ENCODE peak calls at places on chromosome 6, in ten cellular contexts. U, K, P, S, I, X, W, Q, D and B are unnamed samples.

GRCh38 chr6:125749864-125750691 is 646 bp downstream of the HEY2 start:
- DNase-seq in U (no peak), K (no peak), P (no peak), S (no peak), I (no peak), X (no peak), W (no peak), Q (no peak), D (no peak), B (peak; percentile 25)

GRCh38 chr6:71056656-71057055 is 99.8 kb upstream of the B3GAT2 start:
- DNase-seq in U (no peak), K (no peak), P (no peak), S (no peak), I (no peak), X (no peak), W (no peak), Q (no peak), D (no peak), B (no peak)

GRCh38 chr6:3325210-3325609 is 66.5 kb downstream of the PSMG4 start:
- DNase-seq in U (no peak), K (peak; percentile 72), P (no peak), S (no peak), I (no peak), X (no peak), W (peak; percentile 62), Q (no peak), D (no peak), B (no peak)

GRCh38 chr6:112786801-112787200 is 439.7 kb downstream of the RFPL4B start:
- DNase-seq in U (no peak), K (no peak), P (no peak), S (no peak), I (no peak), X (no peak), W (no peak), Q (no peak), D (no peak), B (no peak)

GRCh38 chr6:31578461-31579118 is 3.2 kb downstream of the TNF start:
- DNase-seq in U (no peak), K (no peak), P (no peak), S (no peak), I (no peak), X (peak; percentile 83), W (no peak), Q (peak; percentile 32), D (no peak), B (no peak)

GRCh38 chr6:68724054-68724453 is 89.0 kb downstream of the ADGRB3 start:
- DNase-seq in U (no peak), K (no peak), P (no peak), S (no peak), I (no peak), X (no peak), W (no peak), Q (no peak), D (no peak), B (no peak)

GRCh38 chr6:54805077-54805476 is 41.5 kb upstream of the FAM83B start:
- DNase-seq in U (no peak), K (no peak), P (no peak), S (no peak), I (no peak), X (no peak), W (peak; percentile 51), Q (no peak), D (no peak), B (no peak)

GRCh38 chr6:144197919-144198318 is 47.6 kb downstream of the STX11 start:
- DNase-seq in U (no peak), K (no peak), P (no peak), S (no peak), I (no peak), X (no peak), W (no peak), Q (no peak), D (no peak), B (no peak)

GRCh38 chr6:35089935-35090505 is 51.1 kb downstream of the TCP11 start:
- DNase-seq in U (no peak), K (peak; percentile 50), P (peak; percentile 60), S (peak; percentile 32), I (no peak), X (peak; percentile 25), W (peak; percentile 83), Q (no peak), D (no peak), B (no peak)

GRCh38 chr6:136149311-136149710 is 100.8 kb downstream of the MTFR2 start:
- DNase-seq in U (no peak), K (peak; percentile 43), P (no peak), S (no peak), I (no peak), X (no peak), W (no peak), Q (no peak), D (no peak), B (no peak)

GRCh38 chr6:23990158-23990557 is 135.9 kb upstream of the NRSN1 start:
- DNase-seq in U (no peak), K (no peak), P (no peak), S (no peak), I (no peak), X (no peak), W (no peak), Q (no peak), D (no peak), B (no peak)

GRCh38 chr6:31305674-31306219 is 33.9 kb upstream of the HLA-C start:
- DNase-seq in U (no peak), K (no peak), P (no peak), S (no peak), I (no peak), X (no peak), W (no peak), Q (no peak), D (no peak), B (no peak)

DNA sequence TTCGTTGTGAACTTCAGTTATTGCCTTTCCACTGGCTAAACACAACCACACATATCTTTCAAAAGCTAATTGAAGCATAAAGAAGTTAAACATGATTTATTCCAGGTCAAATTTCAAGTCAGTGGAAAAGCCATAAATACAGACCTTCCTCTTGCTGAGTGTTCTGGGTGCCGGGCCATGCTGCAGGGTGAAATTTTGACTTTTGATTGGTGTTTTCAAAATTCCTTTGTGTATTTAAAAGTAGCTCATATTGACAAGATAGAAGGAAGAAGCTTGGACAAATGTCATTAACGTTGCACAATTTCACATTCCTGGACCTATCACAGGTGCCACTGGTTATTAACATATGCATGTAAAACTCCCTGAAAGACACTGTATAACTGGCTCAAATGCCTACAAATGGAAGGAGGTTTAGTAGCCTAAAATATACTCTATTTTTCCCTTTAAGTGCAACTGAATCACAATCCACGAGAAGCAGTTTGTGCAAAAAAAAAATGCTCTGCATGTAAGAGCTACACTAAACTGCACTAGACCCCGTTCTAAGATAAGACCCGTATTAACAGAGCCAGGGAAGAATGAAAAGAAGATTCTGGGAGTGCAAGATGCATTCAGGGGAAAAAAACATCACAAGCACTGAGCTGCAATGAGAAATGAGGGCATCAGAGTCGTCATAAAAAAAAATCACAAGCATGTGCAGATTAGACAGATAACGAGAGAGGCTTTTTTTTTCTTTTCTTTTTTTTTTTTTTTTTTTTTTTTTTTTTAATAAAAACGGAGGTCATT is 30.3 kb downstream of the ATXN1 start:
- DNase-seq in U (no peak), K (no peak), P (no peak), S (no peak), I (no peak), X (no peak), W (no peak), Q (no peak), D (no peak), B (no peak)
- TF ChIP-seq CTCF in U (no peak), K (no peak), P (no peak), S (no peak), I (no peak), X (no peak), W (no peak), Q (no peak), D (no peak), B (no peak)

GRCh38 chr6:28863607-28864320 is 60.0 kb downstream of the TRIM27 start:
- DNase-seq in U (peak; percentile 73), K (peak; percentile 85), P (peak; percentile 65), S (peak; percentile 84), I (peak; percentile 54), X (peak; percentile 80), W (peak; percentile 82), Q (peak; percentile 86), D (peak; percentile 78), B (peak; percentile 85)
- TF ChIP-seq CTCF in U (no peak), K (no peak), P (no peak), S (no peak), I (no peak), X (no peak), W (no peak), Q (no peak), D (no peak), B (no peak)

DNA sequence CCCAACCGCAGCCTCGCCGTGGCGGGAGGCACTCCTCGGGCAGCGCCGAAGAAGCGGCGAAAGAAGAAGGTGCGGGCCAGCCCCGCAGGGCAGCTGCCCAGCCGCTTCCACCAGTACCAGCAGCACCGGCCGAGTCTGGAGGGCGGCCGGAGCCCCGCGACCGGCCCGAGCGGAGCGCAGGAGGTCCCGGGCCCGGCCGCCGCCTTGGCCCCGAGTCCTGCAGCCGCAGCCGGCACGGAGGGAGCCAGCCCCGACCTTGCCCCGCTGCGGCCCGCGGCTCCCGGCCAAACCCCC is 525 bp downstream of the PNRC1 start:
- DNase-seq in U (no peak), K (no peak), P (no peak), S (no peak), I (no peak), X (no peak), W (no peak), Q (no peak), D (no peak), B (no peak)
- TF ChIP-seq CTCF in U (no peak), K (no peak), P (no peak), S (no peak), I (no peak), X (no peak), W (peak; percentile 4), Q (no peak), D (no peak), B (no peak)

GRCh38 chr6:89162047-89162371 is 16.2 kb downstream of the PM20D2 start:
- DNase-seq in U (no peak), K (peak; percentile 26), P (no peak), S (no peak), I (no peak), X (no peak), W (no peak), Q (no peak), D (no peak), B (no peak)

GRCh38 chr6:89160693-89161092 is 14.8 kb downstream of the PM20D2 start:
- DNase-seq in U (no peak), K (no peak), P (no peak), S (no peak), I (no peak), X (no peak), W (no peak), Q (no peak), D (no peak), B (no peak)

DNA sequence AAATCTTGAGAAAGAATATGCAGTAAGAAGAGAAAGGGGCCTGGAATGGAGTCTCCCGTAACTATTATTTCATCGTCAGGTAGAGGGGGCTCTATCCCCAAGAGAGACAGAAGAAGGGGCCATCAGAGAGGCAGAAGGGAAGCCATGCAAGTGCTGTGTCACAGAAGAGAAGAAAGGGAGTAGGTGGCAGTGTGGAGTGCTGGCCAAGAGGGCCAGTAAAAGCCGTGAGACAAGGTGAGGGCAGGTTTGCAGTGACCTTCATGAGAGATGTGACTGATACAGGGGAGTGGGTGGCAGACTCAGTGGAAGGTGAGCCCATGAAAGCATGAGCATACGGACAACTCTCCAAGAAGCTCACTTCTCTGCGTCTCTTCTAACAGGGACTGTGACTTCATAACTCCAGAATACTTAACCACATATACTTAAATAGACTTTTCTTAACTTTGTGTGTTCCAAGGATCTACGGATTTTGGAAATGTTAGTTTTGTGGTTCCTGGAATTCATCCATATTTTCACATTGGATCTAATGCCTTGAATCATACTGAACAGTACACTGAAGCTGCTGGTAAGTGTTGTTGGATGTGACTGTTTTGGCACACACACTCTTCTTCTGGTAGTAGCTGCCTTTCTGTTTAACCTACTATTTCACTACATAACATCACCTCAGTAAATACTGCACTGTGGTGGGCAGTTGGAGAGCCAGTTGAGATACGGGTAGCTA is 15.6 kb downstream of the PM20D2 start:
- DNase-seq in U (no peak), K (peak; percentile 61), P (no peak), S (no peak), I (no peak), X (peak; percentile 66), W (peak; percentile 50), Q (no peak), D (no peak), B (no peak)
- TF ChIP-seq CTCF in U (no peak), K (no peak), P (no peak), S (no peak), I (no peak), X (peak; percentile 60), W (no peak), Q (no peak), D (no peak), B (no peak)